ENCODE peak calls at places on chromosomes 11 and 22, in five cellular contexts. Q is A549, N is GM12878, Y is IMR-90, W is K562. A is an unnamed sample.

GRCh38 chr11:107683807-107684206 is 28.0 kb downstream of the SLN start:
- DNase-seq in Q (peak; percentile 25), N (no peak), Y (no peak), W (peak; percentile 51), A (peak; percentile 24)

GRCh38 chr22:49664891-49665290 is 162.8 kb downstream of the BRD1 start:
- DNase-seq in Q (no peak), N (no peak), Y (no peak), W (no peak), A (no peak)

GRCh38 chr11:45663486-45664375 is 1.7 kb downstream of the CHST1 start:
- DNase-seq in Q (no peak), N (no peak), Y (peak; percentile 11), W (no peak), A (no peak)

GRCh38 chr11:8839957-8840945 is 70.7 kb upstream of the AKIP1 start:
- DNase-seq in Q (no peak), N (no peak), Y (peak; percentile 74), W (no peak), A (no peak)

GRCh38 chr11:46006418-46007070 is 84.1 kb downstream of the LARGE2 start:
- DNase-seq in Q (peak; percentile 73), N (peak; percentile 37), Y (peak; percentile 84), W (peak; percentile 45), A (peak; percentile 65)

GRCh38 chr11:79201637-79202347 is 239.0 kb downstream of the TENM4 start:
- DNase-seq in Q (no peak), N (peak; percentile 3), Y (no peak), W (no peak), A (no peak)

GRCh38 chr22:26893034-26893710 is 235.8 kb downstream of the MIAT start:
- DNase-seq in Q (no peak), N (no peak), Y (no peak), W (no peak), A (no peak)

GRCh38 chr22:26471522-26471921 is 12.1 kb downstream of the HPS4 start:
- DNase-seq in Q (peak; percentile 57), N (no peak), Y (peak; percentile 83), W (no peak), A (no peak)

GRCh38 chr11:126586303-126586627 is 230.8 kb downstream of the ST3GAL4 start:
- DNase-seq in Q (no peak), N (no peak), Y (no peak), W (no peak), A (no peak)

GRCh38 chr11:122764691-122765090 is 73.6 kb upstream of the CRTAM start:
- DNase-seq in Q (no peak), N (no peak), Y (no peak), W (no peak), A (no peak)

GRCh38 chr11:111735262-111736116 is 30.7 kb downstream of the PPP2R1B start:
- DNase-seq in Q (no peak), N (no peak), Y (peak; percentile 99), W (no peak), A (peak; percentile 88)

GRCh38 chr11:85762226-85762625 is 48.7 kb downstream of the SYTL2 start:
- DNase-seq in Q (no peak), N (no peak), Y (no peak), W (no peak), A (no peak)

GRCh38 chr11:24086921-24087320 is 409.9 kb upstream of the LUZP2 start:
- DNase-seq in Q (no peak), N (no peak), Y (no peak), W (no peak), A (no peak)

GRCh38 chr11:15532432-15532831 is 417.7 kb downstream of the INSC start:
- DNase-seq in Q (no peak), N (no peak), Y (no peak), W (no peak), A (no peak)

GRCh38 chr11:112806876-112807275 is 154.3 kb upstream of the NCAM1 start:
- DNase-seq in Q (no peak), N (no peak), Y (no peak), W (no peak), A (no peak)

GRCh38 chr11:119056397-119056999 is 507 bp downstream of the HYOU1 start:
- DNase-seq in Q (peak; percentile 13), N (no peak), Y (peak; percentile 3), W (no peak), A (peak; percentile 78)

GRCh38 chr11:125082611-125083311 is 19.7 kb downstream of the SLC37A2 start:
- DNase-seq in Q (no peak), N (no peak), Y (peak; percentile 88), W (no peak), A (peak; percentile 13)

GRCh38 chr11:84164722-84165121 is 878.6 kb upstream of the CCDC90B start:
- DNase-seq in Q (no peak), N (no peak), Y (no peak), W (no peak), A (peak; percentile 4)

GRCh38 chr11:725624-726202 is 19.7 kb downstream of the EPS8L2 start:
- DNase-seq in Q (no peak), N (no peak), Y (no peak), W (peak; percentile 67), A (peak; percentile 51)

DNA sequence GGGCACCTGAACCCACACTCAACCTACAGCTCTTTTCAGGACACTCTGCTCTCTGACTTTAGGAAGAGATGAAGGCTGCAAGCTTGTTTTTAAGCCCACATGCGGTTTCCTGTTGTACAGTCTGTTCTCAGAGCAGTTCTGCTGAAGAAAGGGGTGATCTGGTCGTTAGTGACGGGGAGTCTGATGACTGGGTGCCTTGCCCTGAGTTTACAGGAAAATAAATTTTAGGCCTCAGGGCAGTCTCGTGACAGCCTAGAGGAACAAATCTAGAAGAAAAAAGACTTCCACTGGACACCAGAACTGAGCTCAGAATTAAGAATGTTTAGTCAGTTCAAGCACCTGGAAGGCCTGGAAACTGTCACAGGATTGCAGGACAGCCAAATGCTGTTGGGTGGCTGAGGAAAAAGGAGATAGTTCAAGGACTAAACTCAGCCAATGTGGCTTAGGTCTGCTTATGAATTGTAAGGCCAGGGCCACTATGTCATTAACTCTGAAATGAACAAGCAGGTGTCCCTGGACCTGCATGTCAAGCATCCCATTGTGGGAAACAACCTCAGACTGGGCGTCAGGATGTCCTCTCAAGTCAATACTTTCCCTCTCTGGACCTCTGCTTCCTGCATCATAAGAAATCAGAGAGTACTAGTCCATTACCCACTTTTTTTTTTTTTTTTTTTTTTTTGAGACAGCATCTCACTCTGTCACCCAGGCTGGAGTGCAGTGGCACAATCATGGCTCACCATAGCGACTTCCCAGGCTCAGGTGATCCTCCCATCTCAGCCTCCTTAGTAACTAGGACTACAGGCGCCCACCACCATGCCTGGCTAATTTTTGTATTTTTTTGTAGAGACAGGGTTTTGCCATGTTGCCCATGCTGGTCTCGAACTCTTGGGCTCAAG is 5.7 kb downstream of the PIK3IP1 start:
- DNase-seq in Q (no peak), N (no peak), Y (no peak), W (no peak), A (no peak)
- TF ChIP-seq RCOR1 in Q (no peak), N (no peak), Y (no peak), W (no peak), A (no peak)

GRCh38 chr22:29300467-29300806 is 6.0 kb upstream of the GAS2L1 start:
- DNase-seq in Q (no peak), N (no peak), Y (no peak), W (no peak), A (no peak)

GRCh38 chr22:29300807-29301601 is 5.4 kb upstream of the GAS2L1 start:
- DNase-seq in Q (no peak), N (no peak), Y (no peak), W (no peak), A (peak; percentile 16)

GRCh38 chr22:29302402-29302680 is 4.1 kb upstream of the GAS2L1 start:
- DNase-seq in Q (no peak), N (no peak), Y (no peak), W (no peak), A (no peak)

GRCh38 chr22:29302681-29303465 is 3.6 kb upstream of the GAS2L1 start:
- DNase-seq in Q (no peak), N (no peak), Y (no peak), W (no peak), A (peak; percentile 43)

DNA sequence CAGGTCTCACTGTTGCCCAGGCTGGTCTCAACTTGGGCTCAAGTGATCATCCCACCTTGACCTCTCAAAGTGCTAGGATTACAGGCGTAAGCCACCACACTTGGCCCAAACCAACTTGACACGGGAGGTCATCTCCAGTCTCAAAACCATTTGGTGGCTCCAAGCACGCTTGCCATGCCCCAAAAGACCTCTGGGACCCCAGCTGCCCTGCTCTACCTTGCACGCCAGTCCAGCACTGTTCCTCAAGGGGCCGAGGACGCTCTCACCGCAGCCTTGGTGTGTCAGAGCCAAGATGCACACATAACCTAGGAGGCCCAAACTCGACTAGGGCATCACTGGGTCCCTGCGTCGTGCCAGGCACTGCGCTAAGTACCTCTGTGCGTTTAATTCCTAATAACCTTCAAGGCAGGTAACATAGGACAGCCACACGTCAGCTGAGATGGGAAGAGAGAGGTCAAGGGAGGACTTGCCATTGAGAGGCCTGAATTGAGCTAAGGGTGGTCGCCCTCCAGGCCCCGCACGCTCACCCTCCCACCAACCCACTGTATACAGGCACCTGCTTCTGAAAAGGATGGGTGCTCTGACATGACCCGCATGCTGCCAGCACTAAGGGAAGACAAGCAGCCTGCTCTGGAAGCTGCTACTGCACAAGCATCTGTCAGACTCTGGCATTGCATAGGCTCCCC is 4.6 kb upstream of the GAS2L1 start:
- DNase-seq in Q (no peak), N (no peak), Y (no peak), W (no peak), A (peak; percentile 17)
- TF ChIP-seq RCOR1 in Q (no peak), N (no peak), Y (no peak), W (no peak), A (no peak)

GRCh38 chr11:10931761-10932700 is 74.2 kb upstream of the ZBED5 start:
- DNase-seq in Q (no peak), N (no peak), Y (no peak), W (no peak), A (no peak)

GRCh38 chr11:10927533-10927932 is 69.7 kb upstream of the ZBED5 start:
- DNase-seq in Q (no peak), N (no peak), Y (no peak), W (no peak), A (no peak)

GRCh38 chr11:10932976-10933375 is 75.1 kb upstream of the ZBED5 start:
- DNase-seq in Q (no peak), N (no peak), Y (no peak), W (no peak), A (no peak)

GRCh38 chr11:10930961-10931760 is 73.3 kb upstream of the ZBED5 start:
- DNase-seq in Q (peak; percentile 74), N (no peak), Y (peak; percentile 76), W (peak; percentile 47), A (peak; percentile 83)

DNA sequence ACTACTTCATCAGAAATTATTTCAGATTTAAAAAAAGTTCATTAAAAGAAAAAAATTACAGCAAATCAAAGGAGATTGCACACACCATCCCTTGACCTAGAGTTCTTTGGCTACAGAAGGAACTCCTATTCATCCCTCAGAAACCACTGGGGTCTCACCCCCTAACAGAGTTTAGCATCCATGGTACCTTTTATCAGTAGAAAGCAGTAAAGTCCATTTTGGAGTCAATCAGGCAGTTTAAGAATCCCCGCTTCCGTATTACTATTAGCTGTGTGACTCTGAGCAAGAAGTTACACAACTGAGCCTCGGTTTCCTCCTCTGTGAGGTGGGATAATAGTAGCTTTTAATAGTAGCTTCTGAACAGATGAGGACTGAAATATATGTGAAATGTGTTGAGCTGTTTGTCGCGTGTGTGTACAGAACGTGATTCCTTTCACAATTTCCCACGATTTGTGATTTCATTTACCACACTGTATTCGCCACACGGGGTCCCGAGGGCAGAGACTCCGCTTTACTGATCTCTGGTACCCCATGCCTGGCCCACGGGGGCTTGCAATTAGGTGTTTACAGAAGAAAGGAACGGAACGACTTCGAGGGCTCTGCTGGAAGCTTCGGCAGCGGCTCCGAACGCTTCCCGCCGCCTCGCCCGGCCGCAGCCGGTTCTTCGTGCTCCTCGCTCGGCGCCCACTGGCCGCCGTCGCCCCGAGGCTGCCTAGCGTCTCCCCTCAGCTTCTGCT is 72.5 kb upstream of the ZBED5 start:
- DNase-seq in Q (no peak), N (no peak), Y (peak; percentile 33), W (no peak), A (no peak)
- TF ChIP-seq RCOR1 in Q (no peak), N (no peak), Y (no peak), W (no peak), A (no peak)

GRCh38 chr11:93567406-93567819 is 24.2 kb upstream of the SMCO4 start:
- DNase-seq in Q (no peak), N (no peak), Y (no peak), W (no peak), A (no peak)
- TF ChIP-seq RCOR1 in Q (no peak), N (no peak), Y (no peak), W (no peak), A (no peak)